ENCODE peak calls at places on chromosome 3, in ten cellular contexts. One of them, this sample, is unnamed.

GRCh38 chr3:13495921-13496723 is 16.0 kb downstream of the HDAC11 start:
- DNase-seq in GM12865: peak; percentile 75
- DNase-seq in B cell: peak; percentile 72
- DNase-seq in AG09319: peak; percentile 80
- DNase-seq in choroid plexus epithelial cell: peak; percentile 91
- DNase-seq in AG04449: peak; percentile 21
- DNase-seq in natural killer cell: peak; percentile 66
- DNase-seq in HFFc6: peak; percentile 79
- DNase-seq in MCF 10A: peak; percentile 80
- DNase-seq in brain microvascular endothelial cell: peak; percentile 77
- DNase-seq in this sample: no peak

GRCh38 chr3:113741086-113741485 is 5.0 kb downstream of the NAA50 start:
- DNase-seq in HFFc6: no peak
- DNase-seq in GM12865: peak; percentile 15
- DNase-seq in AG04449: no peak
- DNase-seq in brain microvascular endothelial cell: no peak
- DNase-seq in MCF 10A: no peak
- DNase-seq in AG09319: no peak
- DNase-seq in B cell: no peak
- DNase-seq in choroid plexus epithelial cell: no peak
- DNase-seq in natural killer cell: no peak
- DNase-seq in this sample: no peak

GRCh38 chr3:130850044-130850797 is 43.7 kb upstream of the ATP2C1 start:
- DNase-seq in MCF 10A: peak; percentile 67
- DNase-seq in AG04449: no peak
- DNase-seq in brain microvascular endothelial cell: peak; percentile 45
- DNase-seq in GM12865: peak; percentile 93
- DNase-seq in HFFc6: no peak
- DNase-seq in choroid plexus epithelial cell: peak; percentile 81
- DNase-seq in AG09319: peak; percentile 12
- DNase-seq in natural killer cell: no peak
- DNase-seq in B cell: no peak
- DNase-seq in this sample: peak; percentile 97

GRCh38 chr3:151765685-151766084 is 32.0 kb downstream of the AADACL2 start:
- DNase-seq in MCF 10A: no peak
- DNase-seq in AG04449: no peak
- DNase-seq in HFFc6: no peak
- DNase-seq in GM12865: no peak
- DNase-seq in AG09319: no peak
- DNase-seq in B cell: no peak
- DNase-seq in choroid plexus epithelial cell: no peak
- DNase-seq in natural killer cell: no peak
- DNase-seq in brain microvascular endothelial cell: no peak
- DNase-seq in this sample: peak; percentile 15

GRCh38 chr3:27560484-27561056 is 76.4 kb upstream of the SLC4A7 start:
- DNase-seq in B cell: no peak
- DNase-seq in AG09319: no peak
- DNase-seq in AG04449: no peak
- DNase-seq in GM12865: no peak
- DNase-seq in brain microvascular endothelial cell: no peak
- DNase-seq in choroid plexus epithelial cell: no peak
- DNase-seq in MCF 10A: no peak
- DNase-seq in HFFc6: no peak
- DNase-seq in natural killer cell: no peak
- DNase-seq in this sample: no peak

GRCh38 chr3:177487635-177488186 is 290.4 kb upstream of the TBL1XR1 start:
- DNase-seq in natural killer cell: no peak
- DNase-seq in choroid plexus epithelial cell: peak; percentile 34
- DNase-seq in AG04449: no peak
- DNase-seq in brain microvascular endothelial cell: no peak
- DNase-seq in B cell: no peak
- DNase-seq in HFFc6: no peak
- DNase-seq in GM12865: no peak
- DNase-seq in AG09319: no peak
- DNase-seq in MCF 10A: no peak
- DNase-seq in this sample: no peak

GRCh38 chr3:20185733-20186599 is at the start of gene SGO1:
- DNase-seq in natural killer cell: peak; percentile 100
- DNase-seq in brain microvascular endothelial cell: peak; percentile 99
- DNase-seq in AG04449: peak; percentile 65
- DNase-seq in HFFc6: peak; percentile 97
- DNase-seq in MCF 10A: peak; percentile 98
- DNase-seq in B cell: peak; percentile 86
- DNase-seq in choroid plexus epithelial cell: peak; percentile 99
- DNase-seq in AG09319: peak; percentile 91
- DNase-seq in GM12865: peak; percentile 99
- DNase-seq in this sample: peak; percentile 96

GRCh38 chr3:122251428-122251827 is 68.0 kb downstream of the CASR start:
- DNase-seq in GM12865: no peak
- DNase-seq in AG09319: no peak
- DNase-seq in choroid plexus epithelial cell: no peak
- DNase-seq in B cell: no peak
- DNase-seq in HFFc6: no peak
- DNase-seq in AG04449: no peak
- DNase-seq in natural killer cell: no peak
- DNase-seq in brain microvascular endothelial cell: no peak
- DNase-seq in MCF 10A: no peak
- DNase-seq in this sample: no peak

GRCh38 chr3:50350527-50351317 is at the start of the genes CYB561D2 and NPRL2:
- DNase-seq in B cell: peak; percentile 98
- DNase-seq in GM12865: peak; percentile 97
- DNase-seq in natural killer cell: peak; percentile 97
- DNase-seq in MCF 10A: peak; percentile 95
- DNase-seq in HFFc6: peak; percentile 93
- DNase-seq in AG09319: peak; percentile 76
- DNase-seq in brain microvascular endothelial cell: peak; percentile 85
- DNase-seq in AG04449: peak; percentile 55
- DNase-seq in choroid plexus epithelial cell: peak; percentile 92
- DNase-seq in this sample: peak; percentile 93

GRCh38 chr3:151085227-151085888 is at the start of gene MED12L:
- DNase-seq in B cell: peak; percentile 83
- DNase-seq in AG04449: no peak
- DNase-seq in natural killer cell: peak; percentile 49
- DNase-seq in HFFc6: peak; percentile 45
- DNase-seq in MCF 10A: peak; percentile 60
- DNase-seq in GM12865: peak; percentile 86
- DNase-seq in choroid plexus epithelial cell: peak; percentile 78
- DNase-seq in AG09319: peak; percentile 23
- DNase-seq in brain microvascular endothelial cell: peak; percentile 40
- DNase-seq in this sample: peak; percentile 46

GRCh38 chr3:125611908-125612307 is 16.6 kb upstream of the OSBPL11 start:
- DNase-seq in AG04449: no peak
- DNase-seq in natural killer cell: no peak
- DNase-seq in B cell: no peak
- DNase-seq in GM12865: no peak
- DNase-seq in AG09319: no peak
- DNase-seq in choroid plexus epithelial cell: no peak
- DNase-seq in HFFc6: no peak
- DNase-seq in MCF 10A: no peak
- DNase-seq in brain microvascular endothelial cell: no peak
- DNase-seq in this sample: no peak

GRCh38 chr3:81311321-81311720 is 450.1 kb downstream of the GBE1 start:
- DNase-seq in B cell: no peak
- DNase-seq in HFFc6: no peak
- DNase-seq in AG09319: no peak
- DNase-seq in natural killer cell: no peak
- DNase-seq in brain microvascular endothelial cell: no peak
- DNase-seq in choroid plexus epithelial cell: no peak
- DNase-seq in MCF 10A: no peak
- DNase-seq in GM12865: no peak
- DNase-seq in AG04449: no peak
- DNase-seq in this sample: no peak

GRCh38 chr3:21185816-21186314 is 565.1 kb downstream of the ZNF385D start:
- DNase-seq in brain microvascular endothelial cell: no peak
- DNase-seq in natural killer cell: no peak
- DNase-seq in GM12865: no peak
- DNase-seq in MCF 10A: no peak
- DNase-seq in choroid plexus epithelial cell: no peak
- DNase-seq in B cell: no peak
- DNase-seq in HFFc6: no peak
- DNase-seq in AG04449: no peak
- DNase-seq in AG09319: no peak
- DNase-seq in this sample: no peak

GRCh38 chr3:123586131-123586530 is 1.3 kb upstream of the HACD2 start:
- DNase-seq in GM12865: peak; percentile 73
- DNase-seq in MCF 10A: peak; percentile 83
- DNase-seq in natural killer cell: no peak
- DNase-seq in HFFc6: peak; percentile 48
- DNase-seq in AG04449: no peak
- DNase-seq in B cell: no peak
- DNase-seq in choroid plexus epithelial cell: peak; percentile 80
- DNase-seq in AG09319: no peak
- DNase-seq in brain microvascular endothelial cell: peak; percentile 61
- DNase-seq in this sample: peak; percentile 82

GRCh38 chr3:56118968-56119367 is 349.3 kb downstream of the ERC2 start:
- DNase-seq in GM12865: no peak
- DNase-seq in AG04449: no peak
- DNase-seq in choroid plexus epithelial cell: no peak
- DNase-seq in HFFc6: no peak
- DNase-seq in brain microvascular endothelial cell: no peak
- DNase-seq in AG09319: no peak
- DNase-seq in B cell: no peak
- DNase-seq in MCF 10A: peak; percentile 69
- DNase-seq in natural killer cell: no peak
- DNase-seq in this sample: no peak

GRCh38 chr3:70647094-70647493 is 334.7 kb upstream of the MDFIC2 start:
- DNase-seq in B cell: no peak
- DNase-seq in GM12865: no peak
- DNase-seq in HFFc6: no peak
- DNase-seq in brain microvascular endothelial cell: no peak
- DNase-seq in choroid plexus epithelial cell: no peak
- DNase-seq in MCF 10A: no peak
- DNase-seq in AG09319: no peak
- DNase-seq in natural killer cell: no peak
- DNase-seq in AG04449: no peak
- DNase-seq in this sample: no peak

GRCh38 chr3:113264249-113264648 is 52.9 kb downstream of the BOC start:
- DNase-seq in GM12865: no peak
- DNase-seq in AG04449: no peak
- DNase-seq in brain microvascular endothelial cell: no peak
- DNase-seq in HFFc6: no peak
- DNase-seq in natural killer cell: no peak
- DNase-seq in AG09319: no peak
- DNase-seq in B cell: no peak
- DNase-seq in MCF 10A: no peak
- DNase-seq in choroid plexus epithelial cell: no peak
- DNase-seq in this sample: no peak

GRCh38 chr3:169479314-169479939 is 184.1 kb downstream of the MECOM start:
- DNase-seq in MCF 10A: no peak
- DNase-seq in HFFc6: no peak
- DNase-seq in choroid plexus epithelial cell: no peak
- DNase-seq in AG09319: no peak
- DNase-seq in GM12865: no peak
- DNase-seq in AG04449: no peak
- DNase-seq in brain microvascular endothelial cell: no peak
- DNase-seq in B cell: no peak
- DNase-seq in natural killer cell: no peak
- DNase-seq in this sample: no peak

GRCh38 chr3:107285197-107285596 is 92.0 kb upstream of the CCDC54 start:
- DNase-seq in natural killer cell: no peak
- DNase-seq in choroid plexus epithelial cell: peak; percentile 74
- DNase-seq in MCF 10A: peak; percentile 60
- DNase-seq in B cell: no peak
- DNase-seq in brain microvascular endothelial cell: peak; percentile 72
- DNase-seq in AG04449: no peak
- DNase-seq in AG09319: no peak
- DNase-seq in GM12865: no peak
- DNase-seq in HFFc6: peak; percentile 28
- DNase-seq in this sample: no peak

DNA sequence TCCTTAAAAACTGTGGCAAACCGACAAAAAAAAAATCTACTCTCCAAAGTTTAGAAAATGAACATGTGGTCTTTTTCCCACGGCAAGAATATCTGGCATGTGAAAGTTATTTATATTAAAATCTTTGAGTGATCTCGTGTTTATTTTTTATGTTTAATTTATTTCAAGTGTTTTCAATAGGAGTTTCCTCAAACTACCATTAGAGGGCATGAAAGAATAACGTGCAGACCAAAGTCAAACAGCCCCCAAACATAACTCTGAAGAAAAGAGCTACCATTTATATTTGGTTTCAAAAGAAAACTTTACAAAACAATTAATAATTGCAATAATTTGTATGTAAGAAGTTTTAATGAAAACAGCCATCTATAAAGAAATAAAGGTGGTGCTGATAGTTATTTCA is 286.3 kb downstream of the ZIC4 start:
- DNase-seq in GM12865: no peak
- DNase-seq in MCF 10A: peak; percentile 6
- DNase-seq in AG04449: no peak
- DNase-seq in choroid plexus epithelial cell: peak; percentile 72
- DNase-seq in HFFc6: peak; percentile 13
- DNase-seq in AG09319: no peak
- DNase-seq in brain microvascular endothelial cell: no peak
- DNase-seq in natural killer cell: no peak
- DNase-seq in B cell: no peak
- DNase-seq in this sample: no peak
- TF ChIP-seq CTCF in GM12865: no peak
- TF ChIP-seq CTCF in MCF 10A: peak; percentile 36
- TF ChIP-seq CTCF in AG04449: peak; percentile 33
- TF ChIP-seq CTCF in choroid plexus epithelial cell: peak; percentile 69
- TF ChIP-seq CTCF in HFFc6: peak; percentile 83
- TF ChIP-seq CTCF in AG09319: peak; percentile 60
- TF ChIP-seq CTCF in brain microvascular endothelial cell: peak; percentile 56
- TF ChIP-seq CTCF in natural killer cell: no peak
- TF ChIP-seq CTCF in B cell: no peak
- TF ChIP-seq CTCF in this sample: no peak

GRCh38 chr3:184284696-184285095 is 8.9 kb downstream of the ECE2 start:
- DNase-seq in natural killer cell: no peak
- DNase-seq in brain microvascular endothelial cell: peak; percentile 84
- DNase-seq in AG09319: no peak
- DNase-seq in choroid plexus epithelial cell: peak; percentile 88
- DNase-seq in AG04449: peak; percentile 26
- DNase-seq in GM12865: peak; percentile 22
- DNase-seq in MCF 10A: peak; percentile 72
- DNase-seq in HFFc6: peak; percentile 78
- DNase-seq in B cell: no peak
- DNase-seq in this sample: peak; percentile 48
- TF ChIP-seq CTCF in natural killer cell: no peak
- TF ChIP-seq CTCF in brain microvascular endothelial cell: peak; percentile 69
- TF ChIP-seq CTCF in AG09319: peak; percentile 41
- TF ChIP-seq CTCF in choroid plexus epithelial cell: peak; percentile 72
- TF ChIP-seq CTCF in AG04449: peak; percentile 34
- TF ChIP-seq CTCF in GM12865: peak; percentile 31
- TF ChIP-seq CTCF in MCF 10A: peak; percentile 42
- TF ChIP-seq CTCF in HFFc6: peak; percentile 70
- TF ChIP-seq CTCF in B cell: no peak
- TF ChIP-seq CTCF in this sample: peak; percentile 61

GRCh38 chr3:157077565-157077991 is 82.4 kb downstream of the CCNL1 start:
- DNase-seq in HFFc6: peak; percentile 60
- DNase-seq in B cell: no peak
- DNase-seq in GM12865: no peak
- DNase-seq in MCF 10A: no peak
- DNase-seq in AG09319: no peak
- DNase-seq in choroid plexus epithelial cell: no peak
- DNase-seq in natural killer cell: no peak
- DNase-seq in AG04449: no peak
- DNase-seq in brain microvascular endothelial cell: no peak
- DNase-seq in this sample: no peak
- TF ChIP-seq CTCF in HFFc6: peak; percentile 62
- TF ChIP-seq CTCF in B cell: no peak
- TF ChIP-seq CTCF in GM12865: no peak
- TF ChIP-seq CTCF in MCF 10A: no peak
- TF ChIP-seq CTCF in AG09319: peak; percentile 40
- TF ChIP-seq CTCF in choroid plexus epithelial cell: peak; percentile 22
- TF ChIP-seq CTCF in natural killer cell: no peak
- TF ChIP-seq CTCF in AG04449: peak; percentile 21
- TF ChIP-seq CTCF in brain microvascular endothelial cell: peak; percentile 37
- TF ChIP-seq CTCF in this sample: no peak

GRCh38 chr3:152835311-152836102 is 576 bp downstream of the P2RY1 start:
- DNase-seq in HFFc6: no peak
- DNase-seq in natural killer cell: no peak
- DNase-seq in AG09319: no peak
- DNase-seq in GM12865: peak; percentile 87
- DNase-seq in B cell: no peak
- DNase-seq in brain microvascular endothelial cell: peak; percentile 24
- DNase-seq in choroid plexus epithelial cell: peak; percentile 66
- DNase-seq in AG04449: no peak
- DNase-seq in MCF 10A: peak; percentile 61
- DNase-seq in this sample: peak; percentile 37
- TF ChIP-seq CTCF in HFFc6: no peak
- TF ChIP-seq CTCF in natural killer cell: no peak
- TF ChIP-seq CTCF in AG09319: peak; percentile 42
- TF ChIP-seq CTCF in GM12865: peak; percentile 50
- TF ChIP-seq CTCF in B cell: no peak
- TF ChIP-seq CTCF in brain microvascular endothelial cell: peak; percentile 57
- TF ChIP-seq CTCF in choroid plexus epithelial cell: peak; percentile 41
- TF ChIP-seq CTCF in AG04449: no peak
- TF ChIP-seq CTCF in MCF 10A: peak; percentile 12
- TF ChIP-seq CTCF in this sample: peak; percentile 55